ENCODE peak calls at places on chromosomes 1 and 21, in five cellular contexts. Z is hepatocyte, R is spleen, U is HL-60, N is colonic mucosa. C is an unnamed sample.
A peak's percentile ranks its signal among the peaks of the same experiment; 100 is the strongest.

GRCh38 chr1:167717351-167717750 is 4.4 kb upstream of the MPZL1 start:
- DNase-seq in Z (no peak), R (no peak), U (no peak), N (no peak), C (no peak)

GRCh38 chr1:79681382-79681781 is 674.9 kb upstream of the ADGRL4 start:
- DNase-seq in Z (no peak), R (no peak), U (no peak), N (no peak), C (no peak)

GRCh38 chr1:87221008-87221407 is 107.7 kb upstream of the LMO4 start:
- DNase-seq in Z (no peak), R (no peak), U (no peak), N (no peak), C (no peak)

GRCh38 chr21:20110368-20110767 is 887.8 kb upstream of the NCAM2 start:
- DNase-seq in Z (no peak), R (no peak), U (no peak), N (no peak), C (no peak)

GRCh38 chr21:42779431-42779861 is 99.9 kb downstream of the WDR4 start:
- DNase-seq in Z (no peak), R (peak; percentile 70), U (no peak), N (no peak), C (no peak)

GRCh38 chr1:160665330-160666078 is 18.7 kb upstream of the SLAMF1 start:
- DNase-seq in Z (no peak), R (peak; percentile 85), U (peak; percentile 65), N (no peak), C (peak; percentile 86)

GRCh38 chr1:94884101-94884875 is 42.6 kb downstream of the CNN3 start:
- DNase-seq in Z (peak; percentile 75), R (no peak), U (no peak), N (no peak), C (no peak)

GRCh38 chr21:41477641-41478318 is 30.2 kb downstream of the TMPRSS2 start:
- DNase-seq in Z (no peak), R (peak; percentile 41), U (no peak), N (no peak), C (peak; percentile 67)

GRCh38 chr1:31299365-31299764 is 2.5 kb downstream of the ZCCHC17 start:
- DNase-seq in Z (no peak), R (no peak), U (no peak), N (no peak), C (no peak)

GRCh38 chr21:21897275-21897883 is 899.2 kb downstream of the NCAM2 start:
- DNase-seq in Z (no peak), R (no peak), U (no peak), N (no peak), C (no peak)

GRCh38 chr21:41825216-41825615 is 53.9 kb downstream of the PRDM15 start:
- DNase-seq in Z (no peak), R (peak; percentile 50), U (no peak), N (no peak), C (no peak)

GRCh38 chr1:192903142-192903541 is 94.3 kb downstream of the RGS2 start:
- DNase-seq in Z (no peak), R (no peak), U (no peak), N (no peak), C (no peak)

GRCh38 chr1:11731719-11732283 is 4.1 kb upstream of the AGTRAP start:
- DNase-seq in Z (peak; percentile 78), R (peak; percentile 85), U (no peak), N (peak; percentile 54), C (peak; percentile 80)

GRCh38 chr1:101239095-101240040 is 2.5 kb downstream of the S1PR1 start:
- DNase-seq in Z (no peak), R (peak; percentile 78), U (no peak), N (no peak), C (no peak)

GRCh38 chr21:42818328-42818749 is 61.0 kb downstream of the WDR4 start:
- DNase-seq in Z (peak; percentile 63), R (peak; percentile 88), U (no peak), N (peak; percentile 65), C (peak; percentile 81)

GRCh38 chr1:179127163-179127895 is 45.5 kb downstream of the TOR3A start:
- DNase-seq in Z (no peak), R (no peak), U (no peak), N (no peak), C (no peak)

GRCh38 chr1:214551052-214551435 is 358 bp downstream of the PTPN14 start:
- DNase-seq in Z (peak; percentile 64), R (peak; percentile 75), U (no peak), N (peak; percentile 47), C (peak; percentile 75)

GRCh38 chr1:243254233-243254926 is 701 bp downstream of the CEP170 start:
- DNase-seq in Z (peak; percentile 67), R (no peak), U (peak; percentile 63), N (peak; percentile 69), C (peak; percentile 89)

GRCh38 chr1:60573121-60573520 is 499.6 kb upstream of the C1orf87 start:
- DNase-seq in Z (no peak), R (no peak), U (no peak), N (no peak), C (no peak)

GRCh38 chr1:211476200-211476849 is 15.6 kb downstream of the RD3 start:
- DNase-seq in Z (peak; percentile 85), R (peak; percentile 87), U (peak; percentile 15), N (peak; percentile 84), C (no peak)

GRCh38 chr1:245345191-245345884 is 190.6 kb downstream of the KIF26B start:
- DNase-seq in Z (peak; percentile 29), R (peak; percentile 37), U (no peak), N (no peak), C (no peak)
- H3K4me3 ChIP-seq in Z (no peak overlapping the region), R (no peak overlapping the region), U (no peak overlapping the region), N (no peak overlapping the region), C (no peak overlapping the region)

GRCh38 chr1:203103201-203103600 is 17.4 kb upstream of the MYOG start:
- DNase-seq in Z (no peak), R (no peak), U (no peak), N (no peak), C (no peak)
- TF ChIP-seq CTCF in Z (no peak), R (no peak), U (no peak), N (no peak), C (no peak)

GRCh38 chr1:8434104-8434503 is 116.2 kb downstream of the SLC45A1 start:
- DNase-seq in Z (no peak), R (no peak), U (no peak), N (no peak), C (no peak)
- H3K27ac ChIP-seq in Z (no peak overlapping the region), R (no peak overlapping the region), U (no peak overlapping the region), N (no peak overlapping the region), C (no peak overlapping the region)

GRCh38 chr1:18955116-18955441 is 1.4 kb downstream of the IFFO2 start:
- DNase-seq in Z (no peak), R (no peak), U (no peak), N (no peak), C (no peak)

GRCh38 chr1:18954270-18955071 is 2.0 kb downstream of the IFFO2 start:
- DNase-seq in Z (no peak), R (no peak), U (no peak), N (no peak), C (no peak)

GRCh38 chr1:18955442-18956188 is 861 bp downstream of the IFFO2 start:
- DNase-seq in Z (peak; percentile 70), R (peak; percentile 92), U (no peak), N (peak; percentile 60), C (peak; percentile 81)

GRCh38 chr1:18951818-18952391 is 4.6 kb downstream of the IFFO2 start:
- DNase-seq in Z (no peak), R (no peak), U (no peak), N (no peak), C (no peak)

GRCh38 chr1:18953656-18954259 is 2.7 kb downstream of the IFFO2 start:
- DNase-seq in Z (no peak), R (no peak), U (no peak), N (no peak), C (no peak)
- H3K4me3 ChIP-seq in Z (no peak overlapping the region), R (peak overlapping the region; percentile 84), U (no peak overlapping the region), N (peak overlapping the region; percentile 72), C (peak overlapping the region; percentile 79)

GRCh38 chr1:53837924-53838653 is at the start of gene NDC1:
- DNase-seq in Z (peak; percentile 95), R (peak; percentile 97), U (peak; percentile 94), N (peak; percentile 96), C (peak; percentile 95)
- TF ChIP-seq CTCF in Z (peak; percentile 11), R (no peak), U (no peak), N (no peak), C (no peak)

GRCh38 chr21:45991606-45992301 is 10.2 kb downstream of the COL6A1 start:
- DNase-seq in Z (no peak), R (peak; percentile 47), U (no peak), N (peak; percentile 15), C (peak; percentile 51)
- H3K27ac ChIP-seq in Z (no peak overlapping the region), R (no peak overlapping the region), U (no peak overlapping the region), N (no peak overlapping the region), C (peak overlapping the region; percentile 17)

GRCh38 chr1:111789077-111789476 is 33.4 kb downstream of the DDX20 start:
- DNase-seq in Z (no peak), R (no peak), U (peak; percentile 13), N (no peak), C (no peak)
- H3K4me3 ChIP-seq in Z (no peak overlapping the region), R (no peak overlapping the region), U (no peak overlapping the region), N (no peak overlapping the region), C (no peak overlapping the region)

GRCh38 chr1:229714306-229714705 is 88.3 kb downstream of the URB2 start:
- DNase-seq in Z (no peak), R (no peak), U (no peak), N (no peak), C (no peak)

GRCh38 chr1:229716064-229716463 is 90.0 kb downstream of the URB2 start:
- DNase-seq in Z (no peak), R (no peak), U (no peak), N (no peak), C (no peak)

GRCh38 chr1:229714964-229715603 is 89.0 kb downstream of the URB2 start:
- DNase-seq in Z (no peak), R (no peak), U (no peak), N (peak; percentile 56), C (no peak)

GRCh38 chr1:229709620-229710019 is 83.6 kb downstream of the URB2 start:
- DNase-seq in Z (no peak), R (no peak), U (no peak), N (no peak), C (no peak)

DNA sequence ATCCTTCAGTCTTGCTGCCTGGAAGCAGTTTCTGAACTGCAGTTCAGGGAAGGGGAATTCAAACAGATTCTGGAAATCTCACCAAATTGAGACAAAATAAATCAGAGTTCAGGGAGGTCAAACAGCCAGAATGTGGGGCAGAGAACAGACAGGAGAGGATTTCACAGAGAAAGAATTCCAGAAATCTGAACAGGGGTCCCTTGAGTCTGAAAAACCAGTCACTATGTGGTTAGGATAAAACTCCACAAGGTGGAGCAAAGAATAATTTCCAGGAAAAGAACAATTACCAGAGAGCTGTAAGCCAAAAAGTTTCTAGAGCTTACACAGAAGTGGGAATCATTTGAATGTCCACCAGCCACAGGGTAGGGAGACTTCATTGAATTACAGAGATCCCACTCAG is 84.7 kb downstream of the URB2 start:
- DNase-seq in Z (no peak), R (no peak), U (no peak), N (no peak), C (no peak)
- TF ChIP-seq CTCF in Z (peak; percentile 27), R (no peak), U (no peak), N (no peak), C (no peak)